ENCODE peak calls at places on chromosomes 3 and 15, in nine cellular contexts. D, A, W, O, Q, R, M, V and E are unnamed samples. For H3K36me3, the result is how much of the 10 kb centered on the place peaks cover.

GRCh38 chr3:178193846-178194245 is 342.4 kb upstream of the KCNMB2 start:
- DNase-seq in D (no peak), A (no peak), W (no peak), O (no peak), Q (no peak), R (no peak), M (no peak), V (no peak), E (no peak)

GRCh38 chr3:101638262-101638745 is 38.6 kb downstream of the ZBTB11 start:
- DNase-seq in D (no peak), A (peak), W (no peak), O (peak), Q (no peak), R (no peak), M (no peak), V (no peak), E (no peak)

GRCh38 chr15:40925863-40926658 is 3.1 kb upstream of the DLL4 start:
- DNase-seq in D (no peak), A (no peak), W (no peak), O (peak), Q (no peak), R (no peak), M (no peak), V (no peak), E (no peak)

GRCh38 chr3:196440041-196440537 is 7.9 kb upstream of the UBXN7 start:
- DNase-seq in D (no peak), A (no peak), W (no peak), O (no peak), Q (no peak), R (no peak), M (no peak), V (no peak), E (no peak)

GRCh38 chr3:39170461-39170860 is 17.1 kb upstream of the CSRNP1 start:
- DNase-seq in D (no peak), A (peak), W (no peak), O (no peak), Q (no peak), R (no peak), M (no peak), V (no peak), E (peak)

GRCh38 chr15:57112178-57112577 is 193.7 kb downstream of the TCF12 start:
- DNase-seq in D (no peak), A (no peak), W (no peak), O (no peak), Q (no peak), R (no peak), M (no peak), V (no peak), E (no peak)

GRCh38 chr15:89278307-89278706 is 34.5 kb downstream of the FANCI start:
- DNase-seq in D (no peak), A (no peak), W (no peak), O (no peak), Q (no peak), R (no peak), M (no peak), V (no peak), E (no peak)

GRCh38 chr3:129018271-129018670 is 17.2 kb downstream of the EFCC1 start:
- DNase-seq in D (no peak), A (no peak), W (no peak), O (no peak), Q (no peak), R (no peak), M (no peak), V (no peak), E (no peak)

GRCh38 chr3:171556574-171557145 is 96.5 kb upstream of the TNIK start:
- DNase-seq in D (no peak), A (peak), W (no peak), O (no peak), Q (no peak), R (no peak), M (no peak), V (no peak), E (no peak)

GRCh38 chr15:43881944-43882343 is 55.1 kb downstream of the WDR76 start:
- DNase-seq in D (no peak), A (no peak), W (no peak), O (peak), Q (no peak), R (no peak), M (peak), V (no peak), E (no peak)

GRCh38 chr15:43879386-43880355 is 52.9 kb downstream of the WDR76 start:
- DNase-seq in D (no peak), A (peak), W (peak), O (no peak), Q (no peak), R (no peak), M (no peak), V (no peak), E (no peak)

GRCh38 chr15:43883571-43883970 is 56.8 kb downstream of the WDR76 start:
- DNase-seq in D (no peak), A (no peak), W (no peak), O (no peak), Q (no peak), R (no peak), M (no peak), V (no peak), E (no peak)

GRCh38 chr15:43878466-43878865 is 51.7 kb downstream of the WDR76 start:
- DNase-seq in D (no peak), A (peak), W (no peak), O (no peak), Q (no peak), R (no peak), M (no peak), V (no peak), E (no peak)

GRCh38 chr15:43880406-43881184 is 53.8 kb downstream of the WDR76 start:
- DNase-seq in D (no peak), A (peak), W (no peak), O (no peak), Q (no peak), R (no peak), M (no peak), V (no peak), E (no peak)
- H3K36me3 ChIP-seq in D (under half), A (under half), W (under half), O (half or more), Q (under half), R (under half), M (under half), V (under half), E (under half)

GRCh38 chr3:30657914-30658313 is 51.5 kb downstream of the TGFBR2 start:
- DNase-seq in D (no peak), A (no peak), W (no peak), O (no peak), Q (no peak), R (no peak), M (no peak), V (no peak), E (no peak)

GRCh38 chr3:30658328-30659052 is 52.1 kb downstream of the TGFBR2 start:
- DNase-seq in D (no peak), A (no peak), W (peak), O (no peak), Q (no peak), R (no peak), M (no peak), V (no peak), E (no peak)

GRCh38 chr3:30654269-30654668 is 47.9 kb downstream of the TGFBR2 start:
- DNase-seq in D (no peak), A (no peak), W (no peak), O (no peak), Q (no peak), R (no peak), M (no peak), V (no peak), E (no peak)

GRCh38 chr3:30655187-30655812 is 48.9 kb downstream of the TGFBR2 start:
- DNase-seq in D (no peak), A (no peak), W (no peak), O (no peak), Q (no peak), R (no peak), M (no peak), V (no peak), E (no peak)

DNA sequence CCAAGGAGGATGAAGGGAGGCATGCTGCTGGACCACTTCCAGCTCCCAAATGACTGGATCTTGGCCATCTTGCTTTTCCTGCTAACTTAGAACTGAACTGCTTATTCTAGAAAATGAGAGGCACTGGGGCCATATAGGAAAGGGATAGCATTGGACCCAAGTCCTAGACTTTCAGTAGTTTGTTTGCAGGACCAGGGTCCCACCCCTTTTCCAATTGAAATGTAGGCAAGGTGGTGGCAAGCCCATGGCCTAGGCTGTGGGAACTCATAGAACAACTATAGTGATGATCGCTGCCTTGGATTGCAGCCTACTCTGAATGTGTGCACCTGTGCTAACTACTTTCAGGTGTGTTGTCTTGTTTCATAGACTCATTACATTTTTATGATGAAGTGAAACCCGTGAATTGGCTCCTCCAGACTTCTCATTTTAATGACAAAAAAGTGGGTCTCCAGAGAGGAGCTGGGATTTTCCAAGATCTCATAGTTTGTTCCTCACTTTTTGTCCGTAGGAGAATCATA is 50.3 kb downstream of the TGFBR2 start:
- DNase-seq in D (no peak), A (no peak), W (no peak), O (no peak), Q (no peak), R (no peak), M (no peak), V (no peak), E (no peak)
- H3K27ac ChIP-seq in D (no peak), A (no peak), W (no peak), O (no peak), Q (no peak), R (peak), M (no peak), V (no peak), E (peak)

GRCh38 chr15:65132841-65133549 is 613 bp downstream of the PDCD7 start:
- DNase-seq in D (no peak), A (peak), W (peak), O (peak), Q (peak), R (no peak), M (peak), V (no peak), E (no peak)

GRCh38 chr15:65130941-65131340 is 2.7 kb downstream of the PDCD7 start:
- DNase-seq in D (no peak), A (no peak), W (no peak), O (peak), Q (no peak), R (no peak), M (no peak), V (no peak), E (no peak)

DNA sequence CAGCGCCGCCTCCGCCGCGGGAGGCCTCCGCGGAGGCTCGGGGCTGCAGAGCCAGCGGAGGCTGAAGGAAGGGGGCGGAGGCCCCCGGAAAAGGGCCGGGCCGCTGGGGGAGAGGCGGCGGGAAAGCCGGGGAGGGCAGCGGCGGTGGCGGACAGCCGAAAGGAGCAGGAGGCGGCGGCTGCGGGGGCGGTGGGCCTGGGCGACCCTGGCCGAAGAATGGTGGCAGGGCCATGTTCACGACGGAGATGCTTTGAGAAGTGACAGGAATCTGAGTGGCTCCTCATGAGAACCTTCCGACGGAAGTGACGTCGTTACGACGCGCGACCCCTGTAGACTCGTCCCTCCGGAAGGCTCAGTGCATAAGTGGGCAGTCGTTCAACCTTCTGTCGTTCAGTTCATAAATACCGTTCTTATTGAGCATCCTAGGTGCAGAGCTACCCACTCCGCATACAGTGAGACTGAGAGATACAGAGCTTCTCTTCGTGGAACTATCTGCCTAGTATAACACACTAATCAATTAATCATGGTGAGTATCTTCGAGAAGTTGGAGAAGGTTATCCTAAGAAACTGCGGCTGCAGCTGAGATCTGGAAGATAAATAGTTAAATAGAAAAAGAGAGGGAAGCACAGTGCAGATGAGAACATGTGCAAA is at the start of gene PDCD7:
- DNase-seq in D (peak), A (peak), W (peak), O (peak), Q (peak), R (peak), M (peak), V (peak), E (peak)
- TF ChIP-seq POLR2A in D (peak), A (peak), W (peak), O (peak), Q (no peak), R (no peak), M (peak), V (peak), E (peak)

GRCh38 chr3:112793311-112794081 is 53.2 kb downstream of the CD200R1L start:
- DNase-seq in D (peak), A (no peak), W (no peak), O (no peak), Q (no peak), R (no peak), M (no peak), V (peak), E (no peak)

GRCh38 chr3:112786002-112786590 is 60.6 kb downstream of the CD200R1L start:
- DNase-seq in D (no peak), A (no peak), W (no peak), O (peak), Q (no peak), R (no peak), M (no peak), V (no peak), E (no peak)

GRCh38 chr3:112785321-112786001 is 61.2 kb downstream of the CD200R1L start:
- DNase-seq in D (no peak), A (no peak), W (no peak), O (no peak), Q (no peak), R (no peak), M (no peak), V (no peak), E (no peak)

GRCh38 chr3:112786881-112787625 is 59.6 kb downstream of the CD200R1L start:
- DNase-seq in D (no peak), A (no peak), W (no peak), O (no peak), Q (no peak), R (no peak), M (no peak), V (no peak), E (no peak)

GRCh38 chr3:112789787-112790186 is 56.9 kb downstream of the CD200R1L start:
- DNase-seq in D (no peak), A (no peak), W (no peak), O (peak), Q (no peak), R (no peak), M (no peak), V (no peak), E (no peak)
- H3K36me3 ChIP-seq in D (under half), A (under half), W (under half), O (under half), Q (under half), R (under half), M (under half), V (under half), E (under half)

DNA sequence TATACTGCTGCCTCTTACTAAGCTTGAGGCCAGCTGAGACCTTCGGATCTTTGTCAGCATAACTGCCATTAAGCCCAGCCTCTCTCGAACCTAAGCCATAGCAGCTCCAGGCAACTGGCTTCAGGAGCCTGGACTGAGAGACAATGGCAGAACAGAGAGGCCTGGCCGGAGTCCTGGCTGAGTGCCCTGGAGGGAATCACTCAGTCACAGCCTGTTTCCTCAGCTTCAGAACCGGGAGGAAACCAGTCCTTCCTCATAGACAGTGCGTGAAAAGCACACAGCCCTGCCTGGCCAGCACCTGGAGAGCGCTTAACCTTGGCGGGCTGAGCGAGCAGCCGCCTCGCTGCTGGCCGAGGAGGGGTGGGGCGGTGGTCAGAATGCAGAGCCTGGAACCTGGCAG is 21.6 kb downstream of the RNU5B-1 start:
- DNase-seq in D (peak), A (peak), W (peak), O (no peak), Q (no peak), R (peak), M (no peak), V (peak), E (peak)
- H3K27ac ChIP-seq in D (no peak), A (no peak), W (no peak), O (no peak), Q (no peak), R (peak), M (no peak), V (no peak), E (no peak)

GRCh38 chr3:125916376-125916978 is 52.5 kb upstream of the ROPN1B start:
- DNase-seq in D (no peak), A (no peak), W (peak), O (peak), Q (peak), R (peak), M (no peak), V (no peak), E (no peak)
- TF ChIP-seq POLR2A in D (no peak), A (no peak), W (no peak), O (peak), Q (no peak), R (no peak), M (peak), V (peak), E (no peak)

GRCh38 chr15:72535911-72536310 is 61.8 kb downstream of the ARIH1 start:
- DNase-seq in D (no peak), A (no peak), W (no peak), O (no peak), Q (no peak), R (no peak), M (peak), V (no peak), E (no peak)

GRCh38 chr15:72532991-72533601 is 59.0 kb downstream of the ARIH1 start:
- DNase-seq in D (no peak), A (no peak), W (no peak), O (peak), Q (no peak), R (no peak), M (no peak), V (no peak), E (no peak)

GRCh38 chr15:72538931-72539330 is 64.8 kb downstream of the ARIH1 start:
- DNase-seq in D (no peak), A (no peak), W (no peak), O (no peak), Q (no peak), R (no peak), M (no peak), V (no peak), E (no peak)

GRCh38 chr15:72534522-72534921 is 60.4 kb downstream of the ARIH1 start:
- DNase-seq in D (no peak), A (no peak), W (no peak), O (no peak), Q (no peak), R (no peak), M (no peak), V (no peak), E (no peak)

GRCh38 chr15:72536506-72536905 is 62.4 kb downstream of the ARIH1 start:
- DNase-seq in D (no peak), A (no peak), W (no peak), O (no peak), Q (no peak), R (no peak), M (no peak), V (no peak), E (no peak)
- H3K36me3 ChIP-seq in D (under half), A (under half), W (under half), O (under half), Q (under half), R (under half), M (under half), V (under half), E (under half)